ENCODE peak calls at places on chromosomes 7 and 10, in six cellular contexts. J, I, E, V, H and R are unnamed samples.

GRCh38 chr10:33412261-33413092 is 78.0 kb upstream of the NRP1 start:
- DNase-seq in I (peak), H (no peak), E (peak), J (no peak), V (no peak), R (no peak)

GRCh38 chr7:154735766-154736165 is 267.2 kb downstream of the PAXIP1 start:
- DNase-seq in V (no peak), H (no peak), I (no peak), E (no peak), J (no peak), R (no peak)

GRCh38 chr10:109835257-109835656 is 88.1 kb downstream of the XPNPEP1 start:
- DNase-seq in E (no peak), H (no peak), V (no peak), J (no peak), I (no peak), R (no peak)

GRCh38 chr10:48231178-48231577 is 43.3 kb downstream of the FRMPD2 start:
- DNase-seq in J (no peak), E (no peak), V (no peak), I (no peak), H (no peak), R (no peak)

GRCh38 chr7:66301737-66302136 is 96.6 kb downstream of the TPST1 start:
- DNase-seq in E (no peak), J (no peak), V (no peak), H (no peak), I (no peak), R (no peak)

GRCh38 chr7:37208528-37208927 is 240.1 kb downstream of the ELMO1 start:
- DNase-seq in V (peak), E (peak), J (peak), I (peak), H (peak), R (no peak)

GRCh38 chr7:155962191-155962967 is 150.1 kb upstream of the SHH start:
- DNase-seq in E (peak), H (no peak), J (no peak), I (peak), V (no peak), R (no peak)

GRCh38 chr10:20084451-20084850 is 268.2 kb downstream of the PLXDC2 start:
- DNase-seq in I (no peak), E (no peak), H (no peak), J (no peak), V (no peak), R (no peak)

GRCh38 chr10:99872367-99873162 is 90.1 kb downstream of the ABCC2 start:
- DNase-seq in E (no peak), I (no peak), H (no peak), V (no peak), J (no peak), R (no peak)

GRCh38 chr7:99126921-99127553 is 16.9 kb downstream of the SMURF1 start:
- DNase-seq in J (no peak), H (no peak), V (no peak), I (no peak), E (no peak), R (no peak)

GRCh38 chr10:43069597-43069996 is 7.3 kb upstream of the RET start:
- DNase-seq in I (no peak), E (no peak), V (no peak), J (no peak), H (no peak), R (no peak)

GRCh38 chr10:22874189-22874854 is 53.5 kb upstream of the ARMC3 start:
- DNase-seq in J (no peak), H (no peak), V (no peak), I (no peak), E (no peak), R (no peak)

GRCh38 chr10:35921866-35922265 is 279.8 kb upstream of the FZD8 start:
- DNase-seq in J (no peak), I (peak), E (no peak), H (no peak), V (no peak), R (no peak)

GRCh38 chr10:111108441-111108840 is 31.6 kb downstream of the ADRA2A start:
- DNase-seq in V (no peak), H (no peak), J (no peak), I (no peak), E (no peak), R (peak)

GRCh38 chr10:48649349-48649944 is 35.2 kb upstream of the WDFY4 start:
- DNase-seq in H (no peak), V (no peak), J (no peak), E (no peak), I (peak), R (no peak)

GRCh38 chr10:97412891-97413304 is 11.8 kb upstream of the RRP12 start:
- DNase-seq in V (no peak), I (no peak), J (no peak), H (no peak), E (no peak), R (no peak)

GRCh38 chr10:43137701-43137970 is 609 bp upstream of the CSGALNACT2 start:
- DNase-seq in V (no peak), I (peak), J (peak), H (peak), E (peak), R (no peak)

GRCh38 chr7:117212969-117213877 is 109.6 kb downstream of the WNT2 start:
- DNase-seq in H (no peak), V (peak), E (peak), I (no peak), J (peak), R (no peak)

GRCh38 chr7:14899065-14899464 is 3.5 kb downstream of the DGKB start:
- DNase-seq in E (no peak), H (no peak), I (no peak), V (no peak), J (no peak), R (no peak)

GRCh38 chr7:151895695-151896485 is 19.0 kb upstream of the PRKAG2 start:
- DNase-seq in V (no peak), I (no peak), J (no peak), H (no peak), E (no peak), R (no peak)

GRCh38 chr7:137962875-137963507 is 38.9 kb downstream of the CREB3L2 start:
- DNase-seq in H (no peak), V (no peak), J (no peak), E (no peak), I (no peak), R (no peak)

GRCh38 chr7:138527746-138528223 is 67.7 kb downstream of the TRIM24 start:
- DNase-seq in J (no peak), H (peak), V (no peak), E (no peak), I (no peak), R (no peak)

GRCh38 chr10:314871-315270 is 179.6 kb downstream of the ZMYND11 start:
- DNase-seq in I (no peak), H (no peak), V (no peak), J (no peak), E (peak), R (no peak)

GRCh38 chr7:106376026-106376799 is 91.4 kb upstream of the NAMPT start:
- DNase-seq in H (no peak), V (no peak), E (no peak), I (no peak), J (no peak), R (no peak)

GRCh38 chr7:20785211-20786048 is 1.3 kb downstream of the SP8 start:
- DNase-seq in H (no peak), V (no peak), E (no peak), I (no peak), J (no peak), R (no peak)

GRCh38 chr10:30387646-30388243 is 38.7 kb upstream of the MTPAP start:
- DNase-seq in E (no peak), H (no peak), I (no peak), V (no peak), J (no peak), R (no peak)

GRCh38 chr10:124917939-124918830 is 23.7 kb upstream of the ZRANB1 start:
- DNase-seq in J (no peak), H (no peak), E (no peak), V (no peak), I (no peak), R (no peak)

GRCh38 chr7:128831178-128831993 is 1.2 kb downstream of the FLNC start:
- DNase-seq in I (no peak), V (no peak), H (peak), J (peak), E (no peak), R (peak)

GRCh38 chr10:43043342-43043772 is 33.5 kb upstream of the RET start:
- DNase-seq in J (no peak), H (no peak), V (no peak), E (peak), I (no peak), R (no peak)

GRCh38 chr10:118776033-118776432 is 21.3 kb upstream of the CACUL1 start:
- DNase-seq in I (no peak), V (no peak), H (no peak), J (no peak), E (no peak), R (no peak)

GRCh38 chr10:117391436-117392205 is 16.4 kb upstream of the PDZD8 start:
- DNase-seq in V (no peak), I (no peak), J (no peak), H (peak), E (no peak), R (no peak)

GRCh38 chr10:71338728-71339495 is 19.9 kb downstream of the SLC29A3 start:
- DNase-seq in E (no peak), I (no peak), V (no peak), J (no peak), H (no peak), R (no peak)

GRCh38 chr10:47015404-47015803 is 104.2 kb downstream of the PTPN20 start:
- DNase-seq in H (no peak), J (no peak), V (no peak), E (no peak), I (no peak), R (no peak)

GRCh38 chr10:101566333-101567164 is 21.5 kb downstream of the POLL start:
- DNase-seq in H (no peak), V (no peak), I (no peak), E (peak), J (no peak), R (no peak)

GRCh38 chr10:33698028-33698427 is 363.6 kb upstream of the NRP1 start:
- DNase-seq in V (no peak), J (no peak), I (no peak), E (no peak), H (no peak), R (no peak)

GRCh38 chr7:131013716-131014115 is 279.7 kb upstream of the KLF14 start:
- DNase-seq in I (no peak), E (no peak), V (no peak), J (no peak), H (no peak), R (no peak)

GRCh38 chr7:2639994-2640830 is 8.4 kb downstream of the TTYH3 start:
- DNase-seq in V (no peak), J (no peak), E (no peak), I (no peak), H (no peak), R (no peak)

GRCh38 chr7:151342102-151342646 is 562 bp downstream of the NUB1 start:
- DNase-seq in H (no peak), V (no peak), E (no peak), J (no peak), I (no peak), R (no peak)

GRCh38 chr7:111047595-111047994 is 43.3 kb upstream of the LRRN3 start:
- DNase-seq in H (no peak), J (no peak), V (no peak), I (no peak), E (no peak), R (no peak)

GRCh38 chr10:63105811-63106755 is 27.0 kb upstream of the NRBF2 start:
- DNase-seq in V (no peak), I (no peak), E (peak), J (no peak), H (peak), R (peak)
- TF ChIP-seq POLR2A in V (no peak), I (no peak), E (no peak), J (no peak), H (no peak), R (no peak)

GRCh38 chr10:104256335-104257080 is 1.8 kb downstream of the GSTO1 start:
- DNase-seq in V (no peak), E (no peak), H (no peak), J (no peak), I (no peak), R (no peak)

GRCh38 chr10:104253106-104253505 is 1.6 kb upstream of the GSTO1 start:
- DNase-seq in H (no peak), J (no peak), E (peak), I (no peak), V (no peak), R (no peak)

GRCh38 chr10:104253576-104254410 is 899 bp upstream of the GSTO1 start:
- DNase-seq in E (no peak), V (no peak), J (no peak), H (no peak), I (no peak), R (no peak)

GRCh38 chr10:104255244-104255981 is 721 bp downstream of the GSTO1 start:
- DNase-seq in H (peak), I (no peak), J (peak), V (no peak), E (peak), R (no peak)

DNA sequence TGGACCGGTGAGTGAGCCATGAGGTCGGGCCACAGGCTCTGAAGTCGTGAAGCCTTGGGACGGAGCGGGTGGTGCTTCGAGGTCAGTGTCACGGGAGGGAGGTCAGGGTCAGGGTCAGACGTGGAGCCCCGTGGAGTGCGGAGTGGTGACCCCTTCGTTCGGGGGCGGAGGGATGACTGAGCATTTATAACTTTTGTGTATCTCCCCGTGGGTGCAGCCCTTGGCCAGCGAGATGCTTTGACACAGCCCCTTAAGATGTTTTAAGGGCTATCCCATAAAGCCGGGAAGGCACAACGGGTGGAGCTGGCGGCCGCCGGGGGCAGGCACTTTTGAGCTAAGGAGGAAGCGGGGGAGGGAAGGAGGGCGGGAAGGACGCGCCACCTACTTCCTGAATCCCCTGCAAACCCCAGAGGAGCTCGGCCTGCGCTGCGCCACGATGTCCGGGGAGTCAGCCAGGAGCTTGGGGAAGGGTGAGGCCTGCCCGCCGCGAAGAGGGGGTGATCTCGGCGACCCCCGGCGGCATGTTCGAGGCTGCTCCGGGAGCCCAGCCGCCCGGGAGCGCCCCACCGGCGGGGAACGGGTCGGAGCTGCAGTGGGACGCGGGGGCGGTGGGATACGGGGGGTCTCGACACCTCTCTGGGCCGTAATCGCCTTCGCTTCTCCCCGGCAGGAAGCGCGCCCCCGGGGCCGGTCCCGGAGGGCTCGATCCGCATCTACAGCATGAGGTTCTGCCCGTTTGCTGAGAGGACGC is at the start of gene GSTO1:
- DNase-seq in J (peak), E (peak), H (peak), V (peak), I (peak), R (peak)
- TF ChIP-seq POLR2A in J (peak), E (peak), H (peak), V (peak), I (peak), R (peak)

GRCh38 chr7:124635416-124635815 is 130.2 kb downstream of the GPR37 start:
- DNase-seq in I (no peak), J (no peak), E (no peak), H (no peak), V (no peak), R (no peak)
- TF ChIP-seq POLR2A in I (no peak), J (no peak), E (no peak), H (no peak), V (no peak), R (no peak)

GRCh38 chr7:24979470-24979862 is 512 bp downstream of the OSBPL3 start:
- DNase-seq in I (no peak), J (peak), E (peak), H (peak), V (peak), R (peak)
- TF ChIP-seq POLR2A in I (no peak), J (no peak), E (no peak), H (no peak), V (no peak), R (no peak)

GRCh38 chr10:93993782-93994668 is at the start of gene PLCE1:
- DNase-seq in E (peak), I (no peak), J (peak), V (no peak), H (peak), R (no peak)
- TF ChIP-seq POLR2A in E (peak), I (no peak), J (peak), V (peak), H (no peak), R (no peak)